ENCODE peak calls at places on chromosomes 12 and 14, in five cellular contexts. E is astrocyte, W is ascending aorta, G is retinal pigment epithelial cell, Q is astrocyte of the spinal cord. A is an unnamed sample.

GRCh38 chr14:30211326-30211725 is 283.7 kb upstream of the PRKD1 start:
- DNase-seq in Q (peak; percentile 43), G (no peak), E (peak; percentile 56), W (no peak), A (peak; percentile 55)

GRCh38 chr12:104805186-104805585 is 152.9 kb downstream of the SLC41A2 start:
- DNase-seq in E (peak; percentile 92), G (peak; percentile 4), Q (peak; percentile 85), W (no peak), A (peak; percentile 73)

GRCh38 chr12:100174506-100174905 is 26.1 kb upstream of the ACTR6 start:
- DNase-seq in G (no peak), Q (no peak), E (no peak), W (no peak), A (no peak)

GRCh38 chr12:132427999-132428871 is 61.7 kb upstream of the FBRSL1 start:
- DNase-seq in W (no peak), Q (no peak), E (no peak), G (peak; percentile 27), A (no peak)

GRCh38 chr14:89418452-89418851 is 1.4 kb upstream of the FOXN3 start:
- DNase-seq in G (no peak), W (no peak), E (no peak), Q (no peak), A (no peak)

GRCh38 chr12:40063424-40063823 is 42.5 kb downstream of the SLC2A13 start:
- DNase-seq in E (peak; percentile 34), W (no peak), G (no peak), Q (peak; percentile 22), A (peak; percentile 48)

GRCh38 chr12:82326905-82327503 is 31.2 kb downstream of the CCDC59 start:
- DNase-seq in E (peak; percentile 10), W (no peak), G (no peak), Q (peak; percentile 46), A (peak; percentile 51)

GRCh38 chr12:100974747-100975146 is 180.2 kb downstream of the ANO4 start:
- DNase-seq in Q (no peak), G (no peak), W (no peak), E (no peak), A (no peak)

GRCh38 chr12:119372540-119372939 is 38.0 kb downstream of the CCDC60 start:
- DNase-seq in E (no peak), Q (no peak), W (no peak), G (no peak), A (no peak)

GRCh38 chr14:95685978-95686922 is at the start of gene TCL1B:
- DNase-seq in W (no peak), G (no peak), E (no peak), Q (no peak), A (no peak)

GRCh38 chr12:123598522-123598921 is 3.4 kb upstream of the DDX55 start:
- DNase-seq in Q (no peak), E (no peak), W (peak; percentile 40), G (no peak), A (no peak)

GRCh38 chr12:61011767-61012423 is 1248.3 kb upstream of the USP15 start:
- DNase-seq in G (no peak), E (no peak), Q (no peak), W (no peak), A (no peak)

GRCh38 chr14:86708846-86709339 is 1178.9 kb downstream of the FLRT2 start:
- DNase-seq in G (no peak), Q (no peak), E (no peak), W (no peak), A (no peak)

GRCh38 chr12:74415633-74416032 is 122.0 kb upstream of the ATXN7L3B start:
- DNase-seq in W (no peak), E (peak; percentile 5), Q (peak; percentile 44), G (no peak), A (peak; percentile 48)

GRCh38 chr12:66008985-66009384 is 121.6 kb downstream of the LLPH start:
- DNase-seq in W (no peak), Q (no peak), E (no peak), G (no peak), A (no peak)

GRCh38 chr14:90760591-90761316 is 55.5 kb downstream of the TTC7B start:
- DNase-seq in E (peak; percentile 10), G (no peak), W (peak; percentile 52), Q (peak; percentile 37), A (peak; percentile 64)

DNA sequence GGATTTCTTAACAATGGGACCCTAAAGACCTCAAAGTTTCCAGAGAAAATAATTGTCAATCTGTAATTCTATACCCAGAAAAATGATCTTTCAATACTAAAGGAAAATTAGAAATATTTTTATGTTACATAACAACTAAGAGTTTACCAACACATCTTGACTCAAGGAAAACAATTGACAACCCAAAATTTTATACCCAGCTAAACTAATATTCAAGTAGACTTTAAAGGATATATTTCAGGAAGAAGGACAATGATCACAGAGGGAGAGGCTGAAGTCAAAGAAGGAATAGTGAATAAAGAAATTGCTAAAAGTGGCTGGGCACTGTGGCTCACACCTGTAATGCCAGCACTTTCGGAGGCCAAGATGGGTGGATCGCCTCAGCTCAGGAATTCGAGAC is 12.6 kb upstream of the PLD4 start:
- DNase-seq in Q (no peak), W (peak; percentile 21), E (no peak), G (no peak), A (no peak)
- H3K4me3 ChIP-seq in Q (no peak overlapping the region), W (no peak overlapping the region), E (no peak overlapping the region), G (no peak overlapping the region), A (no peak overlapping the region)

GRCh38 chr12:50824914-50825313 is 17.8 kb upstream of the TMPRSS12 start:
- DNase-seq in Q (no peak), G (no peak), E (no peak), W (no peak), A (no peak)

GRCh38 chr12:50820177-50820576 is 22.5 kb upstream of the TMPRSS12 start:
- DNase-seq in W (no peak), G (no peak), E (no peak), Q (no peak), A (no peak)

GRCh38 chr12:50828121-50828520 is 14.6 kb upstream of the TMPRSS12 start:
- DNase-seq in W (no peak), E (no peak), Q (no peak), G (no peak), A (no peak)

GRCh38 chr12:50822082-50822481 is 20.6 kb upstream of the TMPRSS12 start:
- DNase-seq in E (no peak), G (no peak), W (no peak), Q (no peak), A (no peak)

GRCh38 chr12:50825372-50825838 is 17.3 kb upstream of the TMPRSS12 start:
- DNase-seq in Q (peak; percentile 83), E (peak; percentile 58), W (no peak), G (peak; percentile 29), A (peak; percentile 89)
- TF ChIP-seq CTCF in Q (peak; percentile 9), E (peak; percentile 51), W (peak; percentile 45), G (peak; percentile 26), A (peak; percentile 17)

GRCh38 chr12:57454213-57454565 is 918 bp upstream of the INHBE start:
- DNase-seq in E (no peak), W (no peak), G (no peak), Q (no peak), A (no peak)

GRCh38 chr12:57454566-57455373 is at the start of gene INHBE:
- DNase-seq in G (no peak), E (peak; percentile 59), W (no peak), Q (peak; percentile 89), A (peak; percentile 78)

GRCh38 chr12:57456145-57456700 is 1.1 kb downstream of the INHBE start:
- DNase-seq in E (no peak), G (no peak), Q (peak; percentile 41), W (no peak), A (peak; percentile 44)

GRCh38 chr12:57456737-57457490 is 1.8 kb downstream of the INHBE start:
- DNase-seq in E (no peak), Q (no peak), W (no peak), G (no peak), A (no peak)

GRCh38 chr12:57455374-57456144 is 452 bp downstream of the INHBE start:
- DNase-seq in Q (no peak), E (no peak), G (no peak), W (no peak), A (no peak)
- H3K4me3 ChIP-seq in Q (peak overlapping the region; percentile 14), E (no peak overlapping the region), G (no peak overlapping the region), W (no peak overlapping the region), A (no peak overlapping the region)

DNA sequence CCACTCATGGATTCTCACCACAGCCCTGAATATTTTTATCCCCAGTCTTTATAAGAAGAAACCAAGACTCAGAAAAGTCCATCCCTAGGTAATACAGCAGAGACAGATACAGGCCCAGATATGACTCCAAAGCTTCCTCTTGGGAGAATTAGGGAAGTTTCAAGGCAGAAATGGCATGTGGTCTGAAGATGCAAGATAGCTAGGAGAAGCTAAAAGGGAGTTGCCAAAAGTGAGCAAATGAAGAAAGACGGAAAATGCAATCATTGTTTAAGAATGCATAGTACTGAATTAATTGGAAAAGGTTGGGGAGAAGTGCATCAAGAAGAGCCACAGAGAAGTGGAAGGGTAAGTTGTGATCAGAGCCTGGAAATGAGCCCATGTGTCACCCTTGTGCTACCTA is 189.3 kb upstream of the CDKN3 start:
- DNase-seq in G (no peak), E (peak; percentile 66), W (no peak), Q (no peak), A (no peak)
- TF ChIP-seq CTCF in G (no peak), E (no peak), W (no peak), Q (no peak), A (no peak)

DNA sequence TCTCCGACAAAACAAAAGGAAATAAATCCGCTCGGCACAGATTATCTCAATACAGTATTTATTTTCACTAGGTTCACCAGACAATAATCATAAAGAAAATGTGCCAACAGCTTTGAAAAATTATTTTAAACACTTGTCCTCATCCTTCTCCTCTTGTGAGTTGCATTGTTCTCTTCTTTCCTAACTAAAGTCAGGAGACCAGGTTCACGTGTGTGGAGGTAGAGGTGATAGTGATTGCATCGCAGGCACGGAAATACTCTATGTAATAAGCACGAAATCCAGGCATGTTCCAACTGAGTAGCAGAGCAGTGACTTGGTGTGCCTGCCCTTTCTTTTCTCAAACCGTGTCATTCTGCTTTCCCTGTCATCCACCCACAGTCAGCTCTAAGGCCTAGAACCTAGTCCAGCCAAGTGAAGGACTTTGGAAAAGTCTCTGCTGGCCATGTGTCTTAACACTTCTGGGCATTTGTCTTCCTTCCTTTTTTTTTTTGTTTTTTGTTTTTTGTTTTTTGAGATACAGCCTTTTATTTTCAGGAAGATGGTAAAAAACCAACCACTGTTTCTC is 939 bp upstream of the SEL1L start:
- DNase-seq in Q (no peak), W (no peak), G (no peak), E (no peak), A (no peak)
- H3K4me3 ChIP-seq in Q (no peak overlapping the region), W (no peak overlapping the region), G (no peak overlapping the region), E (no peak overlapping the region), A (no peak overlapping the region)

GRCh38 chr12:26631846-26632245 is 201.1 kb downstream of the ITPR2 start:
- DNase-seq in E (peak; percentile 73), G (no peak), Q (peak; percentile 79), W (no peak), A (peak; percentile 59)

GRCh38 chr12:26627335-26627734 is 205.7 kb downstream of the ITPR2 start:
- DNase-seq in G (no peak), E (peak; percentile 31), W (no peak), Q (no peak), A (no peak)

GRCh38 chr12:26630546-26631027 is 202.4 kb downstream of the ITPR2 start:
- DNase-seq in E (peak; percentile 95), W (no peak), G (peak; percentile 95), Q (peak; percentile 92), A (peak; percentile 55)

GRCh38 chr12:26628234-26628633 is 204.8 kb downstream of the ITPR2 start:
- DNase-seq in Q (no peak), W (no peak), E (peak; percentile 33), G (no peak), A (no peak)

GRCh38 chr12:26629864-26630263 is 203.1 kb downstream of the ITPR2 start:
- DNase-seq in G (peak; percentile 51), W (no peak), Q (peak; percentile 63), E (peak; percentile 43), A (peak; percentile 62)
- TF ChIP-seq CTCF in G (peak; percentile 65), W (no peak), Q (peak; percentile 61), E (peak; percentile 25), A (peak; percentile 66)

A was measured in cardiac fibroblast.